ENCODE peak calls at places on chromosome 18, in ten cellular contexts. L is BE2C, H is A549, E is tibial nerve, Y is NCI-H1105, Z is SW 1271, J is fibroblast of lung, I is GM13976, F is fibroblast of pulmonary artery, U is upper lobe of right lung. P is an unnamed sample.

GRCh38 chr18:12119358-12119757 is 25.7 kb downstream of the ANKRD62 start:
- DNase-seq in I (no peak), Y (no peak), L (no peak), J (no peak), E (no peak), U (no peak), H (no peak), F (no peak), Z (no peak), P (no peak)

GRCh38 chr18:66316708-66317107 is 287.2 kb downstream of the CDH19 start:
- DNase-seq in Y (no peak), J (no peak), U (no peak), H (no peak), F (no peak), Z (no peak), L (no peak), I (no peak), E (no peak), P (no peak)

GRCh38 chr18:48356909-48357631 is 52.1 kb downstream of the ZBTB7C start:
- DNase-seq in I (no peak), Y (no peak), L (no peak), Z (no peak), E (no peak), H (no peak), U (no peak), J (no peak), F (no peak), P (no peak)

GRCh38 chr18:5463836-5464235 is 80.0 kb downstream of the EPB41L3 start:
- DNase-seq in J (no peak), I (no peak), H (no peak), Z (no peak), Y (no peak), U (no peak), L (no peak), F (no peak), E (no peak), P (no peak)

GRCh38 chr18:3604626-3605408 is 154.8 kb downstream of the TGIF1 start:
- DNase-seq in Z (peak), I (peak), J (peak), L (no peak), U (no peak), E (no peak), Y (no peak), F (peak), H (no peak), P (no peak)

GRCh38 chr18:39496986-39497385 is 1931.4 kb upstream of the CELF4 start:
- DNase-seq in H (no peak), F (no peak), J (no peak), E (no peak), I (no peak), L (no peak), Z (no peak), U (no peak), Y (no peak), P (no peak)

GRCh38 chr18:74996055-74996454 is 212.9 kb downstream of the PTGR3 start:
- DNase-seq in H (no peak), Y (no peak), J (no peak), L (no peak), I (no peak), F (no peak), Z (no peak), E (no peak), U (no peak), P (no peak)

GRCh38 chr18:50582500-50582899 is 22.6 kb downstream of the MAPK4 start:
- DNase-seq in F (no peak), U (no peak), Z (no peak), J (no peak), I (no peak), L (no peak), Y (no peak), E (no peak), H (no peak), P (no peak)

GRCh38 chr18:6257950-6258349 is 156.8 kb downstream of the L3MBTL4 start:
- DNase-seq in U (no peak), L (no peak), Y (no peak), E (no peak), J (no peak), I (no peak), F (no peak), H (no peak), Z (no peak), P (no peak)